ENCODE peak calls at places on chromosome 21, in seven cellular contexts. P is HFF-Myc, A is cardiac muscle cell, V is A549, R is transverse colon, N is ovary, D is GM12865. L is an unnamed sample.
A peak's percentile ranks its signal among the peaks of the same experiment; 100 is the strongest.

GRCh38 chr21:23130308-23130707 is 2132.1 kb downstream of the NCAM2 start:
- DNase-seq in R (no peak), P (no peak), N (no peak), A (no peak), V (no peak), D (no peak), L (no peak)

GRCh38 chr21:26715878-26716506 is 129.2 kb downstream of the ADAMTS1 start:
- DNase-seq in D (peak; percentile 34), N (no peak), A (peak; percentile 73), P (peak; percentile 16), V (peak; percentile 23), R (peak; percentile 35), L (no peak)

GRCh38 chr21:45295576-45296365 is 8.1 kb upstream of the POFUT2 start:
- DNase-seq in A (peak; percentile 46), D (no peak), P (no peak), N (peak; percentile 39), V (no peak), R (peak; percentile 26), L (no peak)

GRCh38 chr21:44881586-44881939 is 8.1 kb upstream of the PTTG1IP start:
- DNase-seq in A (no peak), D (peak; percentile 28), R (no peak), N (no peak), V (no peak), P (no peak), L (no peak)

GRCh38 chr21:14687277-14687642 is 141.1 kb upstream of the SAMSN1 start:
- DNase-seq in D (peak; percentile 81), A (no peak), V (no peak), R (no peak), P (no peak), N (no peak), L (no peak)

GRCh38 chr21:32549454-32549853 is 35.9 kb downstream of the TCP10L start:
- DNase-seq in N (no peak), A (no peak), R (no peak), D (no peak), P (no peak), V (no peak), L (no peak)

GRCh38 chr21:43907751-43908150 is 42.7 kb downstream of the AGPAT3 start:
- DNase-seq in N (no peak), V (no peak), R (no peak), D (no peak), P (no peak), A (no peak), L (no peak)

GRCh38 chr21:32456497-32456918 is 44.0 kb downstream of the EVA1C start:
- DNase-seq in V (no peak), R (no peak), N (no peak), A (peak; percentile 6), D (no peak), P (peak; percentile 20), L (no peak)

GRCh38 chr21:27813750-27814149 is 846.9 kb upstream of the ADAMTS5 start:
- DNase-seq in R (peak; percentile 12), P (no peak), D (no peak), A (no peak), N (no peak), V (no peak), L (no peak)

GRCh38 chr21:15592957-15593356 is 136.8 kb upstream of the USP25 start:
- DNase-seq in A (no peak), R (no peak), V (no peak), N (no peak), P (no peak), D (no peak), L (no peak)

GRCh38 chr21:27561116-27561515 is 594.2 kb upstream of the ADAMTS5 start:
- DNase-seq in R (peak; percentile 11), A (no peak), N (no peak), V (no peak), D (no peak), P (no peak), L (no peak)

GRCh38 chr21:44748621-44749020 is 37.2 kb upstream of the TSPEAR start:
- DNase-seq in N (no peak), V (no peak), D (no peak), P (no peak), R (no peak), A (no peak), L (no peak)

GRCh38 chr21:40490408-40490807 is 356.6 kb downstream of the DSCAM start:
- DNase-seq in R (no peak), N (no peak), D (no peak), P (no peak), A (no peak), V (no peak), L (no peak)

GRCh38 chr21:32411366-32412161 is 942 bp upstream of the EVA1C start:
- DNase-seq in V (peak; percentile 40), D (no peak), N (peak; percentile 94), A (peak; percentile 25), R (peak; percentile 95), P (no peak), L (no peak)

GRCh38 chr21:33544451-33544850 is 1.6 kb downstream of the SON start:
- DNase-seq in A (no peak), P (no peak), R (no peak), D (no peak), V (no peak), N (no peak), L (no peak)

GRCh38 chr21:35933466-35933865 is 126.9 kb downstream of the SETD4 start:
- DNase-seq in D (peak; percentile 15), R (peak; percentile 34), N (peak; percentile 51), A (no peak), V (peak; percentile 7), P (peak; percentile 90), L (peak; percentile 76)

GRCh38 chr21:44299458-44300261 is at the start of gene PFKL:
- DNase-seq in N (peak; percentile 76), A (peak; percentile 81), P (no peak), D (peak; percentile 94), V (peak; percentile 44), R (peak; percentile 83), L (no peak)

GRCh38 chr21:44458971-44459711 is 3.8 kb downstream of the LRRC3 start:
- DNase-seq in V (no peak), R (no peak), D (no peak), N (no peak), A (no peak), P (no peak), L (no peak)

GRCh38 chr21:45769239-45769758 is 125.8 kb downstream of the PCBP3 start:
- DNase-seq in A (no peak), R (no peak), V (no peak), P (no peak), D (no peak), N (no peak), L (no peak)

GRCh38 chr21:41761211-41762181 is 5.4 kb downstream of the RIPK4 start:
- DNase-seq in P (no peak), N (no peak), D (no peak), R (no peak), A (peak; percentile 51), V (peak; percentile 51), L (no peak)
- H3K4me3 ChIP-seq in P (no peak overlapping the region), N (no peak overlapping the region), D (no peak overlapping the region), R (no peak overlapping the region), A (peak overlapping the region; percentile 8), V (peak overlapping the region; percentile 36), L (peak overlapping the region; percentile 90)

GRCh38 chr21:31264574-31264973 is 79.5 kb downstream of the TIAM1 start:
- DNase-seq in R (no peak), P (no peak), D (no peak), N (no peak), V (no peak), A (no peak), L (no peak)
- TF ChIP-seq CTCF in R (no peak), P (no peak), D (no peak), N (no peak), V (no peak), A (no peak), L (peak; percentile 34)

GRCh38 chr21:25092441-25093011 is 514.8 kb downstream of the MRPL39 start:
- DNase-seq in V (no peak), D (no peak), A (no peak), N (no peak), P (no peak), R (no peak), L (no peak)

GRCh38 chr21:25097648-25098047 is 509.6 kb downstream of the MRPL39 start:
- DNase-seq in P (no peak), V (no peak), N (no peak), R (no peak), D (no peak), A (no peak), L (no peak)

DNA sequence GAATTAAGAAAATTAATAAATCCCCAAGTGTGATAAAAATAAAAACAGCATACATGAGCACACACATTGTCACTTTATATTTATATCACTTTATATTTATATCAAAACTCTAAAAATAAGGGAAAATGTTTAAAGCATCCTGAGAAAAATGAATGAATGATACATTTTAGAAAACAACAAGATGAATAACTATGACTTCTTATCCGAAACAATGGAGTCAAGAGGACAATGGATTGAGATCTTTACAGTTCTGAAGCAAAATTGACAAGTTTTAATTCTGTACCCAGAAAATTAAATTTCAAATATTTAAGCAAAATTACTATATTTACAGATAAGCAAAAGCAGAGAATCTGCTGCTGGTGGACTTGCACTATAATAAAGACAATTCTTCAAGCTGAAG is 512.6 kb downstream of the MRPL39 start:
- DNase-seq in P (no peak), D (no peak), N (no peak), V (no peak), R (no peak), A (no peak), L (no peak)
- H3K4me3 ChIP-seq in P (no peak overlapping the region), D (no peak overlapping the region), N (no peak overlapping the region), V (no peak overlapping the region), R (no peak overlapping the region), A (no peak overlapping the region), L (no peak overlapping the region)

GRCh38 chr21:34807881-34808568 is 139.2 kb downstream of the CLIC6 start:
- DNase-seq in N (no peak), D (peak; percentile 37), A (no peak), V (peak; percentile 70), P (peak; percentile 48), R (no peak), L (peak; percentile 94)

GRCh38 chr21:34808569-34809204 is 139.9 kb downstream of the CLIC6 start:
- DNase-seq in V (peak; percentile 18), P (peak; percentile 45), R (no peak), N (no peak), D (no peak), A (no peak), L (no peak)

GRCh38 chr21:34805157-34805556 is 136.4 kb downstream of the CLIC6 start:
- DNase-seq in R (no peak), A (no peak), N (no peak), V (no peak), D (no peak), P (no peak), L (no peak)

GRCh38 chr21:34806423-34806822 is 137.6 kb downstream of the CLIC6 start:
- DNase-seq in N (no peak), V (no peak), A (no peak), R (no peak), D (no peak), P (no peak), L (no peak)

GRCh38 chr21:34807146-34807880 is 138.5 kb downstream of the CLIC6 start:
- DNase-seq in R (no peak), N (no peak), P (peak; percentile 89), A (no peak), D (peak; percentile 65), V (peak; percentile 90), L (peak; percentile 98)
- TF ChIP-seq CTCF in R (no peak), N (no peak), P (no peak), A (peak; percentile 11), D (no peak), V (no peak), L (peak; percentile 9)